ENCODE peak calls at places on chromosomes 16 and 17, in nine cellular contexts. One of them, this sample, is unnamed.

GRCh38 chr17:58040386-58040785 is 33.3 kb upstream of the SRSF1 start:
- DNase-seq in GM18507: no peak
- DNase-seq in hypothalamus: no peak
- DNase-seq in progenitor cell of endocrine pancreas: no peak
- DNase-seq in activated CD8-positive, alpha-beta T cell treated with anti-CD3 and anti-CD28 coated beads, Interleukin-2, amount 10 ng/mL, durations not matched to agents 7 days and 5 days: no peak
- DNase-seq in stimulated activated CD4-positive, alpha-beta T cell treated with anti-CD3 and anti-CD28 coated beads, Interleukin-15, amount 100 ng/mL, for 1 hour: no peak
- DNase-seq in dorsolateral prefrontal cortex: no peak
- DNase-seq in activated T-helper 1 cell treated with anti-CD3 and anti-CD28 coated beads, Interleukin-2, amount 50 U/mL, for 16 hours: no peak
- DNase-seq in anterior cingulate cortex: no peak
- DNase-seq in this sample: no peak

GRCh38 chr16:54171855-54172537 is 114.6 kb downstream of the IRX3 start:
- DNase-seq in GM18507: no peak
- DNase-seq in hypothalamus: no peak
- DNase-seq in progenitor cell of endocrine pancreas: no peak
- DNase-seq in activated CD8-positive, alpha-beta T cell treated with anti-CD3 and anti-CD28 coated beads, Interleukin-2, amount 10 ng/mL, durations not matched to agents 7 days and 5 days: no peak
- DNase-seq in stimulated activated CD4-positive, alpha-beta T cell treated with anti-CD3 and anti-CD28 coated beads, Interleukin-15, amount 100 ng/mL, for 1 hour: no peak
- DNase-seq in dorsolateral prefrontal cortex: no peak
- DNase-seq in activated T-helper 1 cell treated with anti-CD3 and anti-CD28 coated beads, Interleukin-2, amount 50 U/mL, for 16 hours: no peak
- DNase-seq in anterior cingulate cortex: no peak
- DNase-seq in this sample: no peak

GRCh38 chr17:72764632-72765041 is 327.9 kb downstream of the SLC39A11 start:
- DNase-seq in GM18507: no peak
- DNase-seq in hypothalamus: no peak
- DNase-seq in progenitor cell of endocrine pancreas: no peak
- DNase-seq in activated CD8-positive, alpha-beta T cell treated with anti-CD3 and anti-CD28 coated beads, Interleukin-2, amount 10 ng/mL, durations not matched to agents 7 days and 5 days: no peak
- DNase-seq in stimulated activated CD4-positive, alpha-beta T cell treated with anti-CD3 and anti-CD28 coated beads, Interleukin-15, amount 100 ng/mL, for 1 hour: no peak
- DNase-seq in dorsolateral prefrontal cortex: no peak
- DNase-seq in activated T-helper 1 cell treated with anti-CD3 and anti-CD28 coated beads, Interleukin-2, amount 50 U/mL, for 16 hours: no peak
- DNase-seq in anterior cingulate cortex: no peak
- DNase-seq in this sample: no peak

GRCh38 chr17:39626171-39626670 is 531 bp upstream of the PPP1R1B start:
- DNase-seq in GM18507: no peak
- DNase-seq in hypothalamus: no peak
- DNase-seq in progenitor cell of endocrine pancreas: no peak
- DNase-seq in activated CD8-positive, alpha-beta T cell treated with anti-CD3 and anti-CD28 coated beads, Interleukin-2, amount 10 ng/mL, durations not matched to agents 7 days and 5 days: no peak
- DNase-seq in stimulated activated CD4-positive, alpha-beta T cell treated with anti-CD3 and anti-CD28 coated beads, Interleukin-15, amount 100 ng/mL, for 1 hour: no peak
- DNase-seq in dorsolateral prefrontal cortex: no peak
- DNase-seq in activated T-helper 1 cell treated with anti-CD3 and anti-CD28 coated beads, Interleukin-2, amount 50 U/mL, for 16 hours: no peak
- DNase-seq in anterior cingulate cortex: no peak
- DNase-seq in this sample: no peak

GRCh38 chr16:21076186-21076883 is 74.3 kb downstream of the DNAH3 start:
- DNase-seq in GM18507: no peak
- DNase-seq in hypothalamus: no peak
- DNase-seq in progenitor cell of endocrine pancreas: no peak
- DNase-seq in activated CD8-positive, alpha-beta T cell treated with anti-CD3 and anti-CD28 coated beads, Interleukin-2, amount 10 ng/mL, durations not matched to agents 7 days and 5 days: no peak
- DNase-seq in stimulated activated CD4-positive, alpha-beta T cell treated with anti-CD3 and anti-CD28 coated beads, Interleukin-15, amount 100 ng/mL, for 1 hour: no peak
- DNase-seq in dorsolateral prefrontal cortex: no peak
- DNase-seq in activated T-helper 1 cell treated with anti-CD3 and anti-CD28 coated beads, Interleukin-2, amount 50 U/mL, for 16 hours: no peak
- DNase-seq in anterior cingulate cortex: no peak
- DNase-seq in this sample: no peak

GRCh38 chr16:68790130-68790761 is 53.1 kb upstream of the TANGO6 start:
- DNase-seq in GM18507: no peak
- DNase-seq in hypothalamus: no peak
- DNase-seq in progenitor cell of endocrine pancreas: no peak
- DNase-seq in activated CD8-positive, alpha-beta T cell treated with anti-CD3 and anti-CD28 coated beads, Interleukin-2, amount 10 ng/mL, durations not matched to agents 7 days and 5 days: no peak
- DNase-seq in stimulated activated CD4-positive, alpha-beta T cell treated with anti-CD3 and anti-CD28 coated beads, Interleukin-15, amount 100 ng/mL, for 1 hour: no peak
- DNase-seq in dorsolateral prefrontal cortex: no peak
- DNase-seq in activated T-helper 1 cell treated with anti-CD3 and anti-CD28 coated beads, Interleukin-2, amount 50 U/mL, for 16 hours: no peak
- DNase-seq in anterior cingulate cortex: no peak
- DNase-seq in this sample: no peak

GRCh38 chr16:86542756-86543750 is 12.0 kb downstream of the MTHFSD start:
- DNase-seq in GM18507: no peak
- DNase-seq in hypothalamus: no peak
- DNase-seq in progenitor cell of endocrine pancreas: no peak
- DNase-seq in activated CD8-positive, alpha-beta T cell treated with anti-CD3 and anti-CD28 coated beads, Interleukin-2, amount 10 ng/mL, durations not matched to agents 7 days and 5 days: no peak
- DNase-seq in stimulated activated CD4-positive, alpha-beta T cell treated with anti-CD3 and anti-CD28 coated beads, Interleukin-15, amount 100 ng/mL, for 1 hour: no peak
- DNase-seq in dorsolateral prefrontal cortex: no peak
- DNase-seq in activated T-helper 1 cell treated with anti-CD3 and anti-CD28 coated beads, Interleukin-2, amount 50 U/mL, for 16 hours: no peak
- DNase-seq in anterior cingulate cortex: no peak
- DNase-seq in this sample: no peak

GRCh38 chr17:59093702-59094231 is 12.9 kb downstream of the TRIM37 start:
- DNase-seq in GM18507: no peak
- DNase-seq in hypothalamus: no peak
- DNase-seq in progenitor cell of endocrine pancreas: no peak
- DNase-seq in activated CD8-positive, alpha-beta T cell treated with anti-CD3 and anti-CD28 coated beads, Interleukin-2, amount 10 ng/mL, durations not matched to agents 7 days and 5 days: no peak
- DNase-seq in stimulated activated CD4-positive, alpha-beta T cell treated with anti-CD3 and anti-CD28 coated beads, Interleukin-15, amount 100 ng/mL, for 1 hour: no peak
- DNase-seq in dorsolateral prefrontal cortex: no peak
- DNase-seq in activated T-helper 1 cell treated with anti-CD3 and anti-CD28 coated beads, Interleukin-2, amount 50 U/mL, for 16 hours: no peak
- DNase-seq in anterior cingulate cortex: no peak
- DNase-seq in this sample: no peak

GRCh38 chr16:280552-280951 is at the start of gene ARHGDIG:
- DNase-seq in GM18507: no peak
- DNase-seq in hypothalamus: no peak
- DNase-seq in progenitor cell of endocrine pancreas: no peak
- DNase-seq in activated CD8-positive, alpha-beta T cell treated with anti-CD3 and anti-CD28 coated beads, Interleukin-2, amount 10 ng/mL, durations not matched to agents 7 days and 5 days: no peak
- DNase-seq in stimulated activated CD4-positive, alpha-beta T cell treated with anti-CD3 and anti-CD28 coated beads, Interleukin-15, amount 100 ng/mL, for 1 hour: no peak
- DNase-seq in dorsolateral prefrontal cortex: no peak
- DNase-seq in activated T-helper 1 cell treated with anti-CD3 and anti-CD28 coated beads, Interleukin-2, amount 50 U/mL, for 16 hours: no peak
- DNase-seq in anterior cingulate cortex: no peak
- DNase-seq in this sample: no peak

GRCh38 chr17:64236827-64237403 is 26.1 kb downstream of the TEX2 start:
- DNase-seq in GM18507: no peak
- DNase-seq in hypothalamus: no peak
- DNase-seq in progenitor cell of endocrine pancreas: no peak
- DNase-seq in activated CD8-positive, alpha-beta T cell treated with anti-CD3 and anti-CD28 coated beads, Interleukin-2, amount 10 ng/mL, durations not matched to agents 7 days and 5 days: no peak
- DNase-seq in stimulated activated CD4-positive, alpha-beta T cell treated with anti-CD3 and anti-CD28 coated beads, Interleukin-15, amount 100 ng/mL, for 1 hour: no peak
- DNase-seq in dorsolateral prefrontal cortex: no peak
- DNase-seq in activated T-helper 1 cell treated with anti-CD3 and anti-CD28 coated beads, Interleukin-2, amount 50 U/mL, for 16 hours: no peak
- DNase-seq in anterior cingulate cortex: no peak
- DNase-seq in this sample: no peak

GRCh38 chr16:70573451-70574121 is 50.0 kb downstream of the SF3B3 start:
- DNase-seq in GM18507: no peak
- DNase-seq in hypothalamus: no peak
- DNase-seq in progenitor cell of endocrine pancreas: no peak
- DNase-seq in activated CD8-positive, alpha-beta T cell treated with anti-CD3 and anti-CD28 coated beads, Interleukin-2, amount 10 ng/mL, durations not matched to agents 7 days and 5 days: no peak
- DNase-seq in stimulated activated CD4-positive, alpha-beta T cell treated with anti-CD3 and anti-CD28 coated beads, Interleukin-15, amount 100 ng/mL, for 1 hour: no peak
- DNase-seq in dorsolateral prefrontal cortex: peak; percentile 55
- DNase-seq in activated T-helper 1 cell treated with anti-CD3 and anti-CD28 coated beads, Interleukin-2, amount 50 U/mL, for 16 hours: no peak
- DNase-seq in anterior cingulate cortex: no peak
- DNase-seq in this sample: no peak

GRCh38 chr17:27633312-27634025 is 2.5 kb downstream of the LGALS9 start:
- DNase-seq in GM18507: no peak
- DNase-seq in hypothalamus: peak; percentile 11
- DNase-seq in progenitor cell of endocrine pancreas: no peak
- DNase-seq in activated CD8-positive, alpha-beta T cell treated with anti-CD3 and anti-CD28 coated beads, Interleukin-2, amount 10 ng/mL, durations not matched to agents 7 days and 5 days: no peak
- DNase-seq in stimulated activated CD4-positive, alpha-beta T cell treated with anti-CD3 and anti-CD28 coated beads, Interleukin-15, amount 100 ng/mL, for 1 hour: no peak
- DNase-seq in dorsolateral prefrontal cortex: no peak
- DNase-seq in activated T-helper 1 cell treated with anti-CD3 and anti-CD28 coated beads, Interleukin-2, amount 50 U/mL, for 16 hours: no peak
- DNase-seq in anterior cingulate cortex: no peak
- DNase-seq in this sample: no peak

GRCh38 chr16:49441366-49441780 is 67.8 kb downstream of the C16orf78 start:
- DNase-seq in GM18507: peak; percentile 72
- DNase-seq in hypothalamus: no peak
- DNase-seq in progenitor cell of endocrine pancreas: no peak
- DNase-seq in activated CD8-positive, alpha-beta T cell treated with anti-CD3 and anti-CD28 coated beads, Interleukin-2, amount 10 ng/mL, durations not matched to agents 7 days and 5 days: peak; percentile 91
- DNase-seq in stimulated activated CD4-positive, alpha-beta T cell treated with anti-CD3 and anti-CD28 coated beads, Interleukin-15, amount 100 ng/mL, for 1 hour: no peak
- DNase-seq in dorsolateral prefrontal cortex: no peak
- DNase-seq in activated T-helper 1 cell treated with anti-CD3 and anti-CD28 coated beads, Interleukin-2, amount 50 U/mL, for 16 hours: peak; percentile 51
- DNase-seq in anterior cingulate cortex: no peak
- DNase-seq in this sample: no peak

GRCh38 chr16:28193530-28194423 is 18.0 kb downstream of the XPO6 start:
- DNase-seq in GM18507: no peak
- DNase-seq in hypothalamus: no peak
- DNase-seq in progenitor cell of endocrine pancreas: no peak
- DNase-seq in activated CD8-positive, alpha-beta T cell treated with anti-CD3 and anti-CD28 coated beads, Interleukin-2, amount 10 ng/mL, durations not matched to agents 7 days and 5 days: no peak
- DNase-seq in stimulated activated CD4-positive, alpha-beta T cell treated with anti-CD3 and anti-CD28 coated beads, Interleukin-15, amount 100 ng/mL, for 1 hour: no peak
- DNase-seq in dorsolateral prefrontal cortex: no peak
- DNase-seq in activated T-helper 1 cell treated with anti-CD3 and anti-CD28 coated beads, Interleukin-2, amount 50 U/mL, for 16 hours: no peak
- DNase-seq in anterior cingulate cortex: no peak
- DNase-seq in this sample: no peak

GRCh38 chr17:77109159-77110005 is 31.4 kb upstream of the SEC14L1 start:
- DNase-seq in GM18507: no peak
- DNase-seq in hypothalamus: no peak
- DNase-seq in progenitor cell of endocrine pancreas: no peak
- DNase-seq in activated CD8-positive, alpha-beta T cell treated with anti-CD3 and anti-CD28 coated beads, Interleukin-2, amount 10 ng/mL, durations not matched to agents 7 days and 5 days: no peak
- DNase-seq in stimulated activated CD4-positive, alpha-beta T cell treated with anti-CD3 and anti-CD28 coated beads, Interleukin-15, amount 100 ng/mL, for 1 hour: no peak
- DNase-seq in dorsolateral prefrontal cortex: no peak
- DNase-seq in activated T-helper 1 cell treated with anti-CD3 and anti-CD28 coated beads, Interleukin-2, amount 50 U/mL, for 16 hours: no peak
- DNase-seq in anterior cingulate cortex: no peak
- DNase-seq in this sample: no peak

GRCh38 chr17:55654015-55654414 is 68.6 kb downstream of the TMEM100 start:
- DNase-seq in GM18507: no peak
- DNase-seq in hypothalamus: no peak
- DNase-seq in progenitor cell of endocrine pancreas: no peak
- DNase-seq in activated CD8-positive, alpha-beta T cell treated with anti-CD3 and anti-CD28 coated beads, Interleukin-2, amount 10 ng/mL, durations not matched to agents 7 days and 5 days: no peak
- DNase-seq in stimulated activated CD4-positive, alpha-beta T cell treated with anti-CD3 and anti-CD28 coated beads, Interleukin-15, amount 100 ng/mL, for 1 hour: no peak
- DNase-seq in dorsolateral prefrontal cortex: no peak
- DNase-seq in activated T-helper 1 cell treated with anti-CD3 and anti-CD28 coated beads, Interleukin-2, amount 50 U/mL, for 16 hours: no peak
- DNase-seq in anterior cingulate cortex: no peak
- DNase-seq in this sample: no peak

GRCh38 chr16:74929636-74930035 is 55.3 kb downstream of the WDR59 start:
- DNase-seq in GM18507: no peak
- DNase-seq in hypothalamus: no peak
- DNase-seq in progenitor cell of endocrine pancreas: no peak
- DNase-seq in activated CD8-positive, alpha-beta T cell treated with anti-CD3 and anti-CD28 coated beads, Interleukin-2, amount 10 ng/mL, durations not matched to agents 7 days and 5 days: no peak
- DNase-seq in stimulated activated CD4-positive, alpha-beta T cell treated with anti-CD3 and anti-CD28 coated beads, Interleukin-15, amount 100 ng/mL, for 1 hour: no peak
- DNase-seq in dorsolateral prefrontal cortex: no peak
- DNase-seq in activated T-helper 1 cell treated with anti-CD3 and anti-CD28 coated beads, Interleukin-2, amount 50 U/mL, for 16 hours: no peak
- DNase-seq in anterior cingulate cortex: no peak
- DNase-seq in this sample: no peak

GRCh38 chr16:85539629-85540291 is 73.4 kb upstream of the GSE1 start:
- DNase-seq in GM18507: no peak
- DNase-seq in hypothalamus: no peak
- DNase-seq in progenitor cell of endocrine pancreas: no peak
- DNase-seq in activated CD8-positive, alpha-beta T cell treated with anti-CD3 and anti-CD28 coated beads, Interleukin-2, amount 10 ng/mL, durations not matched to agents 7 days and 5 days: no peak
- DNase-seq in stimulated activated CD4-positive, alpha-beta T cell treated with anti-CD3 and anti-CD28 coated beads, Interleukin-15, amount 100 ng/mL, for 1 hour: no peak
- DNase-seq in dorsolateral prefrontal cortex: no peak
- DNase-seq in activated T-helper 1 cell treated with anti-CD3 and anti-CD28 coated beads, Interleukin-2, amount 50 U/mL, for 16 hours: no peak
- DNase-seq in anterior cingulate cortex: no peak
- DNase-seq in this sample: no peak

GRCh38 chr17:652310-652709 is 62.3 kb downstream of the VPS53 start:
- DNase-seq in GM18507: no peak
- DNase-seq in hypothalamus: peak; percentile 82
- DNase-seq in progenitor cell of endocrine pancreas: no peak
- DNase-seq in activated CD8-positive, alpha-beta T cell treated with anti-CD3 and anti-CD28 coated beads, Interleukin-2, amount 10 ng/mL, durations not matched to agents 7 days and 5 days: no peak
- DNase-seq in stimulated activated CD4-positive, alpha-beta T cell treated with anti-CD3 and anti-CD28 coated beads, Interleukin-15, amount 100 ng/mL, for 1 hour: no peak
- DNase-seq in dorsolateral prefrontal cortex: peak; percentile 78
- DNase-seq in activated T-helper 1 cell treated with anti-CD3 and anti-CD28 coated beads, Interleukin-2, amount 50 U/mL, for 16 hours: no peak
- DNase-seq in anterior cingulate cortex: peak; percentile 42
- DNase-seq in this sample: no peak

GRCh38 chr17:8122923-8123694 is 797 bp downstream of the HES7 start:
- DNase-seq in GM18507: no peak
- DNase-seq in hypothalamus: no peak
- DNase-seq in progenitor cell of endocrine pancreas: no peak
- DNase-seq in activated CD8-positive, alpha-beta T cell treated with anti-CD3 and anti-CD28 coated beads, Interleukin-2, amount 10 ng/mL, durations not matched to agents 7 days and 5 days: peak; percentile 58
- DNase-seq in stimulated activated CD4-positive, alpha-beta T cell treated with anti-CD3 and anti-CD28 coated beads, Interleukin-15, amount 100 ng/mL, for 1 hour: no peak
- DNase-seq in dorsolateral prefrontal cortex: no peak
- DNase-seq in activated T-helper 1 cell treated with anti-CD3 and anti-CD28 coated beads, Interleukin-2, amount 50 U/mL, for 16 hours: no peak
- DNase-seq in anterior cingulate cortex: no peak
- DNase-seq in this sample: no peak

GRCh38 chr17:38868095-38868967 is 1.5 kb upstream of the LASP1 start:
- DNase-seq in GM18507: no peak
- DNase-seq in hypothalamus: no peak
- DNase-seq in progenitor cell of endocrine pancreas: no peak
- DNase-seq in activated CD8-positive, alpha-beta T cell treated with anti-CD3 and anti-CD28 coated beads, Interleukin-2, amount 10 ng/mL, durations not matched to agents 7 days and 5 days: peak; percentile 45
- DNase-seq in stimulated activated CD4-positive, alpha-beta T cell treated with anti-CD3 and anti-CD28 coated beads, Interleukin-15, amount 100 ng/mL, for 1 hour: no peak
- DNase-seq in dorsolateral prefrontal cortex: no peak
- DNase-seq in activated T-helper 1 cell treated with anti-CD3 and anti-CD28 coated beads, Interleukin-2, amount 50 U/mL, for 16 hours: no peak
- DNase-seq in anterior cingulate cortex: no peak
- DNase-seq in this sample: no peak

GRCh38 chr17:69047368-69048263 is 13.1 kb downstream of the ABCA9 start:
- DNase-seq in GM18507: no peak
- DNase-seq in hypothalamus: no peak
- DNase-seq in progenitor cell of endocrine pancreas: peak; percentile 33
- DNase-seq in activated CD8-positive, alpha-beta T cell treated with anti-CD3 and anti-CD28 coated beads, Interleukin-2, amount 10 ng/mL, durations not matched to agents 7 days and 5 days: no peak
- DNase-seq in stimulated activated CD4-positive, alpha-beta T cell treated with anti-CD3 and anti-CD28 coated beads, Interleukin-15, amount 100 ng/mL, for 1 hour: no peak
- DNase-seq in dorsolateral prefrontal cortex: no peak
- DNase-seq in activated T-helper 1 cell treated with anti-CD3 and anti-CD28 coated beads, Interleukin-2, amount 50 U/mL, for 16 hours: no peak
- DNase-seq in anterior cingulate cortex: no peak
- DNase-seq in this sample: no peak

GRCh38 chr17:82021728-82022309 is 859 bp downstream of the CENPX start:
- DNase-seq in GM18507: no peak
- DNase-seq in hypothalamus: no peak
- DNase-seq in progenitor cell of endocrine pancreas: no peak
- DNase-seq in activated CD8-positive, alpha-beta T cell treated with anti-CD3 and anti-CD28 coated beads, Interleukin-2, amount 10 ng/mL, durations not matched to agents 7 days and 5 days: no peak
- DNase-seq in stimulated activated CD4-positive, alpha-beta T cell treated with anti-CD3 and anti-CD28 coated beads, Interleukin-15, amount 100 ng/mL, for 1 hour: no peak
- DNase-seq in dorsolateral prefrontal cortex: no peak
- DNase-seq in activated T-helper 1 cell treated with anti-CD3 and anti-CD28 coated beads, Interleukin-2, amount 50 U/mL, for 16 hours: no peak
- DNase-seq in anterior cingulate cortex: no peak
- DNase-seq in this sample: no peak

GRCh38 chr17:72931163-72931562 is 161.3 kb downstream of the SLC39A11 start:
- DNase-seq in GM18507: no peak
- DNase-seq in hypothalamus: no peak
- DNase-seq in progenitor cell of endocrine pancreas: no peak
- DNase-seq in activated CD8-positive, alpha-beta T cell treated with anti-CD3 and anti-CD28 coated beads, Interleukin-2, amount 10 ng/mL, durations not matched to agents 7 days and 5 days: peak; percentile 36
- DNase-seq in stimulated activated CD4-positive, alpha-beta T cell treated with anti-CD3 and anti-CD28 coated beads, Interleukin-15, amount 100 ng/mL, for 1 hour: no peak
- DNase-seq in dorsolateral prefrontal cortex: peak; percentile 64
- DNase-seq in activated T-helper 1 cell treated with anti-CD3 and anti-CD28 coated beads, Interleukin-2, amount 50 U/mL, for 16 hours: no peak
- DNase-seq in anterior cingulate cortex: no peak
- DNase-seq in this sample: no peak

GRCh38 chr16:70697601-70698170 is 11.8 kb upstream of the MTSS2 start:
- DNase-seq in GM18507: no peak
- DNase-seq in hypothalamus: no peak
- DNase-seq in progenitor cell of endocrine pancreas: no peak
- DNase-seq in activated CD8-positive, alpha-beta T cell treated with anti-CD3 and anti-CD28 coated beads, Interleukin-2, amount 10 ng/mL, durations not matched to agents 7 days and 5 days: no peak
- DNase-seq in stimulated activated CD4-positive, alpha-beta T cell treated with anti-CD3 and anti-CD28 coated beads, Interleukin-15, amount 100 ng/mL, for 1 hour: no peak
- DNase-seq in dorsolateral prefrontal cortex: no peak
- DNase-seq in activated T-helper 1 cell treated with anti-CD3 and anti-CD28 coated beads, Interleukin-2, amount 50 U/mL, for 16 hours: no peak
- DNase-seq in anterior cingulate cortex: no peak
- DNase-seq in this sample: no peak

GRCh38 chr17:14112407-14112806 is 43.1 kb downstream of the COX10 start:
- DNase-seq in GM18507: no peak
- DNase-seq in hypothalamus: no peak
- DNase-seq in progenitor cell of endocrine pancreas: no peak
- DNase-seq in activated CD8-positive, alpha-beta T cell treated with anti-CD3 and anti-CD28 coated beads, Interleukin-2, amount 10 ng/mL, durations not matched to agents 7 days and 5 days: no peak
- DNase-seq in stimulated activated CD4-positive, alpha-beta T cell treated with anti-CD3 and anti-CD28 coated beads, Interleukin-15, amount 100 ng/mL, for 1 hour: no peak
- DNase-seq in dorsolateral prefrontal cortex: no peak
- DNase-seq in activated T-helper 1 cell treated with anti-CD3 and anti-CD28 coated beads, Interleukin-2, amount 50 U/mL, for 16 hours: no peak
- DNase-seq in anterior cingulate cortex: no peak
- DNase-seq in this sample: no peak

GRCh38 chr17:3870871-3871306 is 22.0 kb downstream of the CAMKK1 start:
- DNase-seq in GM18507: no peak
- DNase-seq in hypothalamus: no peak
- DNase-seq in progenitor cell of endocrine pancreas: no peak
- DNase-seq in activated CD8-positive, alpha-beta T cell treated with anti-CD3 and anti-CD28 coated beads, Interleukin-2, amount 10 ng/mL, durations not matched to agents 7 days and 5 days: no peak
- DNase-seq in stimulated activated CD4-positive, alpha-beta T cell treated with anti-CD3 and anti-CD28 coated beads, Interleukin-15, amount 100 ng/mL, for 1 hour: no peak
- DNase-seq in dorsolateral prefrontal cortex: no peak
- DNase-seq in activated T-helper 1 cell treated with anti-CD3 and anti-CD28 coated beads, Interleukin-2, amount 50 U/mL, for 16 hours: no peak
- DNase-seq in anterior cingulate cortex: no peak
- DNase-seq in this sample: no peak

GRCh38 chr16:57944961-57945739 is 25.8 kb downstream of the CNGB1 start:
- DNase-seq in GM18507: no peak
- DNase-seq in hypothalamus: no peak
- DNase-seq in progenitor cell of endocrine pancreas: no peak
- DNase-seq in activated CD8-positive, alpha-beta T cell treated with anti-CD3 and anti-CD28 coated beads, Interleukin-2, amount 10 ng/mL, durations not matched to agents 7 days and 5 days: no peak
- DNase-seq in stimulated activated CD4-positive, alpha-beta T cell treated with anti-CD3 and anti-CD28 coated beads, Interleukin-15, amount 100 ng/mL, for 1 hour: no peak
- DNase-seq in dorsolateral prefrontal cortex: no peak
- DNase-seq in activated T-helper 1 cell treated with anti-CD3 and anti-CD28 coated beads, Interleukin-2, amount 50 U/mL, for 16 hours: no peak
- DNase-seq in anterior cingulate cortex: no peak
- DNase-seq in this sample: no peak

GRCh38 chr17:36183811-36184765 is 7.7 kb upstream of the TBC1D3B start:
- DNase-seq in GM18507: no peak
- DNase-seq in hypothalamus: no peak
- DNase-seq in progenitor cell of endocrine pancreas: no peak
- DNase-seq in activated CD8-positive, alpha-beta T cell treated with anti-CD3 and anti-CD28 coated beads, Interleukin-2, amount 10 ng/mL, durations not matched to agents 7 days and 5 days: no peak
- DNase-seq in stimulated activated CD4-positive, alpha-beta T cell treated with anti-CD3 and anti-CD28 coated beads, Interleukin-15, amount 100 ng/mL, for 1 hour: no peak
- DNase-seq in dorsolateral prefrontal cortex: no peak
- DNase-seq in activated T-helper 1 cell treated with anti-CD3 and anti-CD28 coated beads, Interleukin-2, amount 50 U/mL, for 16 hours: no peak
- DNase-seq in anterior cingulate cortex: no peak
- DNase-seq in this sample: no peak

GRCh38 chr16:89925596-89926079 is 2.5 kb downstream of the TUBB3 start:
- DNase-seq in GM18507: no peak
- DNase-seq in hypothalamus: no peak
- DNase-seq in progenitor cell of endocrine pancreas: no peak
- DNase-seq in activated CD8-positive, alpha-beta T cell treated with anti-CD3 and anti-CD28 coated beads, Interleukin-2, amount 10 ng/mL, durations not matched to agents 7 days and 5 days: no peak
- DNase-seq in stimulated activated CD4-positive, alpha-beta T cell treated with anti-CD3 and anti-CD28 coated beads, Interleukin-15, amount 100 ng/mL, for 1 hour: no peak
- DNase-seq in dorsolateral prefrontal cortex: no peak
- DNase-seq in activated T-helper 1 cell treated with anti-CD3 and anti-CD28 coated beads, Interleukin-2, amount 50 U/mL, for 16 hours: no peak
- DNase-seq in anterior cingulate cortex: no peak
- DNase-seq in this sample: no peak

GRCh38 chr16:54522596-54522995 is 236.0 kb upstream of the IRX3 start:
- DNase-seq in GM18507: no peak
- DNase-seq in hypothalamus: no peak
- DNase-seq in progenitor cell of endocrine pancreas: no peak
- DNase-seq in activated CD8-positive, alpha-beta T cell treated with anti-CD3 and anti-CD28 coated beads, Interleukin-2, amount 10 ng/mL, durations not matched to agents 7 days and 5 days: no peak
- DNase-seq in stimulated activated CD4-positive, alpha-beta T cell treated with anti-CD3 and anti-CD28 coated beads, Interleukin-15, amount 100 ng/mL, for 1 hour: no peak
- DNase-seq in dorsolateral prefrontal cortex: no peak
- DNase-seq in activated T-helper 1 cell treated with anti-CD3 and anti-CD28 coated beads, Interleukin-2, amount 50 U/mL, for 16 hours: no peak
- DNase-seq in anterior cingulate cortex: no peak
- DNase-seq in this sample: no peak